ENCODE peak calls at places on chromosomes 16 and 17, in seven cellular contexts. One of them, this sample, is unnamed.

GRCh38 chr17:6775871-6776405 is at the start of gene FBXO39:
- DNase-seq in ovary: peak; percentile 52
- DNase-seq in HuH-7.5: no peak
- DNase-seq in body of pancreas: no peak
- DNase-seq in RPMI8226: no peak
- DNase-seq in HT1080: no peak
- DNase-seq in activated CD4-positive, alpha-beta T cell treated with anti-CD3 and anti-CD28 coated beads for 48 hours: no peak
- DNase-seq in this sample: no peak

GRCh38 chr16:14527411-14528044 is 102.5 kb downstream of the PARN start:
- DNase-seq in HT1080: no peak
- DNase-seq in ovary: no peak
- DNase-seq in body of pancreas: peak; percentile 42
- DNase-seq in activated CD4-positive, alpha-beta T cell treated with anti-CD3 and anti-CD28 coated beads for 48 hours: no peak
- DNase-seq in RPMI8226: no peak
- DNase-seq in HuH-7.5: no peak
- DNase-seq in this sample: no peak

GRCh38 chr16:89038811-89039735 is 54.6 kb upstream of the ACSF3 start:
- DNase-seq in body of pancreas: no peak
- DNase-seq in ovary: no peak
- DNase-seq in HT1080: no peak
- DNase-seq in activated CD4-positive, alpha-beta T cell treated with anti-CD3 and anti-CD28 coated beads for 48 hours: no peak
- DNase-seq in HuH-7.5: no peak
- DNase-seq in RPMI8226: no peak
- DNase-seq in this sample: no peak

GRCh38 chr16:48684148-48684547 is 74.2 kb upstream of the N4BP1 start:
- DNase-seq in HuH-7.5: no peak
- DNase-seq in ovary: no peak
- DNase-seq in HT1080: no peak
- DNase-seq in activated CD4-positive, alpha-beta T cell treated with anti-CD3 and anti-CD28 coated beads for 48 hours: no peak
- DNase-seq in body of pancreas: no peak
- DNase-seq in RPMI8226: no peak
- DNase-seq in this sample: no peak

GRCh38 chr16:68676113-68676860 is 31.2 kb downstream of the CDH3 start:
- DNase-seq in body of pancreas: no peak
- DNase-seq in HT1080: no peak
- DNase-seq in HuH-7.5: no peak
- DNase-seq in activated CD4-positive, alpha-beta T cell treated with anti-CD3 and anti-CD28 coated beads for 48 hours: no peak
- DNase-seq in ovary: no peak
- DNase-seq in RPMI8226: no peak
- DNase-seq in this sample: no peak

GRCh38 chr16:50526796-50527195 is 21.4 kb upstream of the NKD1 start:
- DNase-seq in body of pancreas: no peak
- DNase-seq in HT1080: no peak
- DNase-seq in RPMI8226: no peak
- DNase-seq in activated CD4-positive, alpha-beta T cell treated with anti-CD3 and anti-CD28 coated beads for 48 hours: no peak
- DNase-seq in ovary: no peak
- DNase-seq in HuH-7.5: no peak
- DNase-seq in this sample: no peak

GRCh38 chr17:64572682-64573154 is 65.9 kb downstream of the CEP95 start:
- DNase-seq in HuH-7.5: no peak
- DNase-seq in RPMI8226: no peak
- DNase-seq in body of pancreas: no peak
- DNase-seq in activated CD4-positive, alpha-beta T cell treated with anti-CD3 and anti-CD28 coated beads for 48 hours: no peak
- DNase-seq in HT1080: peak; percentile 37
- DNase-seq in ovary: no peak
- DNase-seq in this sample: peak; percentile 25

GRCh38 chr17:62578757-62579487 is 48.5 kb upstream of the MRC2 start:
- DNase-seq in HT1080: no peak
- DNase-seq in activated CD4-positive, alpha-beta T cell treated with anti-CD3 and anti-CD28 coated beads for 48 hours: no peak
- DNase-seq in ovary: no peak
- DNase-seq in body of pancreas: no peak
- DNase-seq in HuH-7.5: no peak
- DNase-seq in RPMI8226: no peak
- DNase-seq in this sample: no peak

GRCh38 chr16:19114359-19115147 is 789 bp downstream of the ITPRIPL2 start:
- DNase-seq in HuH-7.5: no peak
- DNase-seq in body of pancreas: peak; percentile 68
- DNase-seq in ovary: peak; percentile 77
- DNase-seq in HT1080: peak; percentile 48
- DNase-seq in RPMI8226: no peak
- DNase-seq in activated CD4-positive, alpha-beta T cell treated with anti-CD3 and anti-CD28 coated beads for 48 hours: peak; percentile 41
- DNase-seq in this sample: peak; percentile 75

GRCh38 chr17:81183807-81184206 is 17.8 kb upstream of the AATK start:
- DNase-seq in ovary: no peak
- DNase-seq in RPMI8226: no peak
- DNase-seq in body of pancreas: no peak
- DNase-seq in activated CD4-positive, alpha-beta T cell treated with anti-CD3 and anti-CD28 coated beads for 48 hours: no peak
- DNase-seq in HuH-7.5: no peak
- DNase-seq in HT1080: no peak
- DNase-seq in this sample: no peak

GRCh38 chr16:23225634-23226033 is 43.1 kb downstream of the SCNN1G start:
- DNase-seq in RPMI8226: no peak
- DNase-seq in body of pancreas: no peak
- DNase-seq in HT1080: no peak
- DNase-seq in HuH-7.5: no peak
- DNase-seq in activated CD4-positive, alpha-beta T cell treated with anti-CD3 and anti-CD28 coated beads for 48 hours: no peak
- DNase-seq in ovary: no peak
- DNase-seq in this sample: no peak

This sample was measured in GM13977.